ENCODE peak calls at places on chromosomes 6 and 20, in nine cellular contexts. One of them, this sample, is unnamed.

GRCh38 chr6:133241901-133242760 is 974 bp downstream of the EYA4 start:
- DNase-seq in stimulated activated CD4-positive, alpha-beta T cell treated with anti-CD3 and anti-CD28 coated beads, Interleukin-12 subunit alpha, Interleukin-12 subunit beta, amount 100 ng/mL, for 4 hours: no peak
- DNase-seq in AG10803: no peak
- DNase-seq in posterior cingulate gyrus: no peak
- DNase-seq in left ventricle myocardium inferior: peak
- DNase-seq in HTR-8/SVneo: no peak
- DNase-seq in Kasumi-1: no peak
- DNase-seq in naive thymus-derived CD8-positive, alpha-beta T cell: no peak
- DNase-seq in RCC 7860: no peak
- DNase-seq in this sample: peak

GRCh38 chr6:53366128-53366527 is 17.4 kb upstream of the ELOVL5 start:
- DNase-seq in stimulated activated CD4-positive, alpha-beta T cell treated with anti-CD3 and anti-CD28 coated beads, Interleukin-12 subunit alpha, Interleukin-12 subunit beta, amount 100 ng/mL, for 4 hours: no peak
- DNase-seq in AG10803: no peak
- DNase-seq in posterior cingulate gyrus: no peak
- DNase-seq in left ventricle myocardium inferior: no peak
- DNase-seq in HTR-8/SVneo: no peak
- DNase-seq in Kasumi-1: no peak
- DNase-seq in naive thymus-derived CD8-positive, alpha-beta T cell: no peak
- DNase-seq in RCC 7860: no peak
- DNase-seq in this sample: no peak

GRCh38 chr20:48574383-48574782 is 253.4 kb downstream of the PREX1 start:
- DNase-seq in stimulated activated CD4-positive, alpha-beta T cell treated with anti-CD3 and anti-CD28 coated beads, Interleukin-12 subunit alpha, Interleukin-12 subunit beta, amount 100 ng/mL, for 4 hours: no peak
- DNase-seq in AG10803: peak
- DNase-seq in posterior cingulate gyrus: no peak
- DNase-seq in left ventricle myocardium inferior: no peak
- DNase-seq in HTR-8/SVneo: no peak
- DNase-seq in Kasumi-1: no peak
- DNase-seq in naive thymus-derived CD8-positive, alpha-beta T cell: no peak
- DNase-seq in RCC 7860: no peak
- DNase-seq in this sample: no peak

GRCh38 chr20:47854687-47855212 is 69.5 kb upstream of the SULF2 start:
- DNase-seq in stimulated activated CD4-positive, alpha-beta T cell treated with anti-CD3 and anti-CD28 coated beads, Interleukin-12 subunit alpha, Interleukin-12 subunit beta, amount 100 ng/mL, for 4 hours: no peak
- DNase-seq in AG10803: peak
- DNase-seq in posterior cingulate gyrus: no peak
- DNase-seq in left ventricle myocardium inferior: no peak
- DNase-seq in HTR-8/SVneo: peak
- DNase-seq in Kasumi-1: no peak
- DNase-seq in naive thymus-derived CD8-positive, alpha-beta T cell: no peak
- DNase-seq in RCC 7860: peak
- DNase-seq in this sample: no peak

GRCh38 chr20:41078329-41078728 is 49.7 kb downstream of the TOP1 start:
- DNase-seq in stimulated activated CD4-positive, alpha-beta T cell treated with anti-CD3 and anti-CD28 coated beads, Interleukin-12 subunit alpha, Interleukin-12 subunit beta, amount 100 ng/mL, for 4 hours: no peak
- DNase-seq in AG10803: peak
- DNase-seq in posterior cingulate gyrus: no peak
- DNase-seq in left ventricle myocardium inferior: no peak
- DNase-seq in HTR-8/SVneo: peak
- DNase-seq in Kasumi-1: peak
- DNase-seq in naive thymus-derived CD8-positive, alpha-beta T cell: no peak
- DNase-seq in RCC 7860: peak
- DNase-seq in this sample: peak

GRCh38 chr6:37705239-37706051 is 7.8 kb upstream of the MDGA1 start:
- DNase-seq in stimulated activated CD4-positive, alpha-beta T cell treated with anti-CD3 and anti-CD28 coated beads, Interleukin-12 subunit alpha, Interleukin-12 subunit beta, amount 100 ng/mL, for 4 hours: peak
- DNase-seq in AG10803: peak
- DNase-seq in posterior cingulate gyrus: peak
- DNase-seq in left ventricle myocardium inferior: peak
- DNase-seq in HTR-8/SVneo: no peak
- DNase-seq in Kasumi-1: peak
- DNase-seq in naive thymus-derived CD8-positive, alpha-beta T cell: peak
- DNase-seq in RCC 7860: no peak
- DNase-seq in this sample: peak

GRCh38 chr6:157050537-157051280 is 272.6 kb downstream of the TMEM242 start:
- DNase-seq in stimulated activated CD4-positive, alpha-beta T cell treated with anti-CD3 and anti-CD28 coated beads, Interleukin-12 subunit alpha, Interleukin-12 subunit beta, amount 100 ng/mL, for 4 hours: no peak
- DNase-seq in AG10803: no peak
- DNase-seq in posterior cingulate gyrus: no peak
- DNase-seq in left ventricle myocardium inferior: no peak
- DNase-seq in HTR-8/SVneo: no peak
- DNase-seq in Kasumi-1: no peak
- DNase-seq in naive thymus-derived CD8-positive, alpha-beta T cell: no peak
- DNase-seq in RCC 7860: no peak
- DNase-seq in this sample: no peak

GRCh38 chr6:24492475-24492874 is 2.3 kb upstream of the ALDH5A1 start:
- DNase-seq in stimulated activated CD4-positive, alpha-beta T cell treated with anti-CD3 and anti-CD28 coated beads, Interleukin-12 subunit alpha, Interleukin-12 subunit beta, amount 100 ng/mL, for 4 hours: no peak
- DNase-seq in AG10803: peak
- DNase-seq in posterior cingulate gyrus: no peak
- DNase-seq in left ventricle myocardium inferior: no peak
- DNase-seq in HTR-8/SVneo: no peak
- DNase-seq in Kasumi-1: peak
- DNase-seq in naive thymus-derived CD8-positive, alpha-beta T cell: no peak
- DNase-seq in RCC 7860: no peak
- DNase-seq in this sample: peak

GRCh38 chr6:126955621-126956020 is 162.8 kb upstream of the RSPO3 start:
- DNase-seq in stimulated activated CD4-positive, alpha-beta T cell treated with anti-CD3 and anti-CD28 coated beads, Interleukin-12 subunit alpha, Interleukin-12 subunit beta, amount 100 ng/mL, for 4 hours: no peak
- DNase-seq in AG10803: no peak
- DNase-seq in posterior cingulate gyrus: no peak
- DNase-seq in left ventricle myocardium inferior: no peak
- DNase-seq in HTR-8/SVneo: no peak
- DNase-seq in Kasumi-1: no peak
- DNase-seq in naive thymus-derived CD8-positive, alpha-beta T cell: no peak
- DNase-seq in RCC 7860: no peak
- DNase-seq in this sample: no peak

GRCh38 chr6:159720708-159721107 is 6.6 kb upstream of the WTAP start:
- DNase-seq in stimulated activated CD4-positive, alpha-beta T cell treated with anti-CD3 and anti-CD28 coated beads, Interleukin-12 subunit alpha, Interleukin-12 subunit beta, amount 100 ng/mL, for 4 hours: no peak
- DNase-seq in AG10803: peak
- DNase-seq in posterior cingulate gyrus: no peak
- DNase-seq in left ventricle myocardium inferior: no peak
- DNase-seq in HTR-8/SVneo: no peak
- DNase-seq in Kasumi-1: peak
- DNase-seq in naive thymus-derived CD8-positive, alpha-beta T cell: peak
- DNase-seq in RCC 7860: no peak
- DNase-seq in this sample: no peak

GRCh38 chr20:35681953-35682352 is 17.2 kb downstream of the NFS1 start:
- DNase-seq in stimulated activated CD4-positive, alpha-beta T cell treated with anti-CD3 and anti-CD28 coated beads, Interleukin-12 subunit alpha, Interleukin-12 subunit beta, amount 100 ng/mL, for 4 hours: no peak
- DNase-seq in AG10803: no peak
- DNase-seq in posterior cingulate gyrus: no peak
- DNase-seq in left ventricle myocardium inferior: no peak
- DNase-seq in HTR-8/SVneo: no peak
- DNase-seq in Kasumi-1: no peak
- DNase-seq in naive thymus-derived CD8-positive, alpha-beta T cell: no peak
- DNase-seq in RCC 7860: no peak
- DNase-seq in this sample: no peak

GRCh38 chr6:43992783-43993505 is 134.3 kb downstream of the MRPL14 start:
- DNase-seq in stimulated activated CD4-positive, alpha-beta T cell treated with anti-CD3 and anti-CD28 coated beads, Interleukin-12 subunit alpha, Interleukin-12 subunit beta, amount 100 ng/mL, for 4 hours: no peak
- DNase-seq in AG10803: no peak
- DNase-seq in posterior cingulate gyrus: no peak
- DNase-seq in left ventricle myocardium inferior: peak
- DNase-seq in HTR-8/SVneo: no peak
- DNase-seq in Kasumi-1: no peak
- DNase-seq in naive thymus-derived CD8-positive, alpha-beta T cell: no peak
- DNase-seq in RCC 7860: peak
- DNase-seq in this sample: peak

GRCh38 chr6:17101422-17102257 is at the start of gene STMND1:
- DNase-seq in stimulated activated CD4-positive, alpha-beta T cell treated with anti-CD3 and anti-CD28 coated beads, Interleukin-12 subunit alpha, Interleukin-12 subunit beta, amount 100 ng/mL, for 4 hours: no peak
- DNase-seq in AG10803: peak
- DNase-seq in posterior cingulate gyrus: peak
- DNase-seq in left ventricle myocardium inferior: peak
- DNase-seq in HTR-8/SVneo: peak
- DNase-seq in Kasumi-1: no peak
- DNase-seq in naive thymus-derived CD8-positive, alpha-beta T cell: no peak
- DNase-seq in RCC 7860: no peak
- DNase-seq in this sample: peak

GRCh38 chr6:84213217-84213616 is 14.2 kb downstream of the CEP162 start:
- DNase-seq in stimulated activated CD4-positive, alpha-beta T cell treated with anti-CD3 and anti-CD28 coated beads, Interleukin-12 subunit alpha, Interleukin-12 subunit beta, amount 100 ng/mL, for 4 hours: no peak
- DNase-seq in AG10803: no peak
- DNase-seq in posterior cingulate gyrus: no peak
- DNase-seq in left ventricle myocardium inferior: no peak
- DNase-seq in HTR-8/SVneo: no peak
- DNase-seq in Kasumi-1: no peak
- DNase-seq in naive thymus-derived CD8-positive, alpha-beta T cell: no peak
- DNase-seq in RCC 7860: no peak
- DNase-seq in this sample: no peak

GRCh38 chr6:12009180-12009748 is 2.8 kb upstream of the HIVEP1 start:
- DNase-seq in stimulated activated CD4-positive, alpha-beta T cell treated with anti-CD3 and anti-CD28 coated beads, Interleukin-12 subunit alpha, Interleukin-12 subunit beta, amount 100 ng/mL, for 4 hours: no peak
- DNase-seq in AG10803: no peak
- DNase-seq in posterior cingulate gyrus: no peak
- DNase-seq in left ventricle myocardium inferior: no peak
- DNase-seq in HTR-8/SVneo: no peak
- DNase-seq in Kasumi-1: no peak
- DNase-seq in naive thymus-derived CD8-positive, alpha-beta T cell: no peak
- DNase-seq in RCC 7860: no peak
- DNase-seq in this sample: no peak

GRCh38 chr20:19709635-19710335 is 48.3 kb upstream of the RIN2 start:
- DNase-seq in stimulated activated CD4-positive, alpha-beta T cell treated with anti-CD3 and anti-CD28 coated beads, Interleukin-12 subunit alpha, Interleukin-12 subunit beta, amount 100 ng/mL, for 4 hours: no peak
- DNase-seq in AG10803: no peak
- DNase-seq in posterior cingulate gyrus: no peak
- DNase-seq in left ventricle myocardium inferior: no peak
- DNase-seq in HTR-8/SVneo: no peak
- DNase-seq in Kasumi-1: no peak
- DNase-seq in naive thymus-derived CD8-positive, alpha-beta T cell: no peak
- DNase-seq in RCC 7860: no peak
- DNase-seq in this sample: no peak

GRCh38 chr20:1087311-1087710 is 31.1 kb upstream of the PSMF1 start:
- DNase-seq in stimulated activated CD4-positive, alpha-beta T cell treated with anti-CD3 and anti-CD28 coated beads, Interleukin-12 subunit alpha, Interleukin-12 subunit beta, amount 100 ng/mL, for 4 hours: no peak
- DNase-seq in AG10803: no peak
- DNase-seq in posterior cingulate gyrus: no peak
- DNase-seq in left ventricle myocardium inferior: no peak
- DNase-seq in HTR-8/SVneo: no peak
- DNase-seq in Kasumi-1: no peak
- DNase-seq in naive thymus-derived CD8-positive, alpha-beta T cell: no peak
- DNase-seq in RCC 7860: no peak
- DNase-seq in this sample: peak

GRCh38 chr6:143739341-143739851 is 61.6 kb downstream of the PHACTR2 start:
- DNase-seq in stimulated activated CD4-positive, alpha-beta T cell treated with anti-CD3 and anti-CD28 coated beads, Interleukin-12 subunit alpha, Interleukin-12 subunit beta, amount 100 ng/mL, for 4 hours: no peak
- DNase-seq in AG10803: no peak
- DNase-seq in posterior cingulate gyrus: no peak
- DNase-seq in left ventricle myocardium inferior: no peak
- DNase-seq in HTR-8/SVneo: no peak
- DNase-seq in Kasumi-1: no peak
- DNase-seq in naive thymus-derived CD8-positive, alpha-beta T cell: no peak
- DNase-seq in RCC 7860: no peak
- DNase-seq in this sample: no peak

GRCh38 chr20:10982692-10983091 is 308.9 kb upstream of the JAG1 start:
- DNase-seq in stimulated activated CD4-positive, alpha-beta T cell treated with anti-CD3 and anti-CD28 coated beads, Interleukin-12 subunit alpha, Interleukin-12 subunit beta, amount 100 ng/mL, for 4 hours: no peak
- DNase-seq in AG10803: peak
- DNase-seq in posterior cingulate gyrus: no peak
- DNase-seq in left ventricle myocardium inferior: peak
- DNase-seq in HTR-8/SVneo: peak
- DNase-seq in Kasumi-1: no peak
- DNase-seq in naive thymus-derived CD8-positive, alpha-beta T cell: no peak
- DNase-seq in RCC 7860: peak
- DNase-seq in this sample: peak

GRCh38 chr20:62141397-62142251 is 1.6 kb downstream of the PSMA7 start:
- DNase-seq in stimulated activated CD4-positive, alpha-beta T cell treated with anti-CD3 and anti-CD28 coated beads, Interleukin-12 subunit alpha, Interleukin-12 subunit beta, amount 100 ng/mL, for 4 hours: no peak
- DNase-seq in AG10803: peak
- DNase-seq in posterior cingulate gyrus: no peak
- DNase-seq in left ventricle myocardium inferior: no peak
- DNase-seq in HTR-8/SVneo: no peak
- DNase-seq in Kasumi-1: peak
- DNase-seq in naive thymus-derived CD8-positive, alpha-beta T cell: peak
- DNase-seq in RCC 7860: no peak
- DNase-seq in this sample: no peak

GRCh38 chr20:35108921-35109320 is 16.3 kb upstream of the TRPC4AP start:
- DNase-seq in stimulated activated CD4-positive, alpha-beta T cell treated with anti-CD3 and anti-CD28 coated beads, Interleukin-12 subunit alpha, Interleukin-12 subunit beta, amount 100 ng/mL, for 4 hours: no peak
- DNase-seq in AG10803: no peak
- DNase-seq in posterior cingulate gyrus: no peak
- DNase-seq in left ventricle myocardium inferior: no peak
- DNase-seq in HTR-8/SVneo: no peak
- DNase-seq in Kasumi-1: no peak
- DNase-seq in naive thymus-derived CD8-positive, alpha-beta T cell: no peak
- DNase-seq in RCC 7860: no peak
- DNase-seq in this sample: no peak

GRCh38 chr20:61274326-61274725 is 22.3 kb downstream of the CDH4 start:
- DNase-seq in stimulated activated CD4-positive, alpha-beta T cell treated with anti-CD3 and anti-CD28 coated beads, Interleukin-12 subunit alpha, Interleukin-12 subunit beta, amount 100 ng/mL, for 4 hours: no peak
- DNase-seq in AG10803: no peak
- DNase-seq in posterior cingulate gyrus: no peak
- DNase-seq in left ventricle myocardium inferior: no peak
- DNase-seq in HTR-8/SVneo: no peak
- DNase-seq in Kasumi-1: no peak
- DNase-seq in naive thymus-derived CD8-positive, alpha-beta T cell: no peak
- DNase-seq in RCC 7860: no peak
- DNase-seq in this sample: no peak

GRCh38 chr6:140774080-140774505 is 1358.6 kb upstream of the GJE1 start:
- DNase-seq in stimulated activated CD4-positive, alpha-beta T cell treated with anti-CD3 and anti-CD28 coated beads, Interleukin-12 subunit alpha, Interleukin-12 subunit beta, amount 100 ng/mL, for 4 hours: no peak
- DNase-seq in AG10803: peak
- DNase-seq in posterior cingulate gyrus: no peak
- DNase-seq in left ventricle myocardium inferior: no peak
- DNase-seq in HTR-8/SVneo: peak
- DNase-seq in Kasumi-1: peak
- DNase-seq in naive thymus-derived CD8-positive, alpha-beta T cell: no peak
- DNase-seq in RCC 7860: peak
- DNase-seq in this sample: peak

GRCh38 chr20:24309596-24309995 is 159.8 kb upstream of the SYNDIG1 start:
- DNase-seq in stimulated activated CD4-positive, alpha-beta T cell treated with anti-CD3 and anti-CD28 coated beads, Interleukin-12 subunit alpha, Interleukin-12 subunit beta, amount 100 ng/mL, for 4 hours: no peak
- DNase-seq in AG10803: no peak
- DNase-seq in posterior cingulate gyrus: no peak
- DNase-seq in left ventricle myocardium inferior: no peak
- DNase-seq in HTR-8/SVneo: no peak
- DNase-seq in Kasumi-1: no peak
- DNase-seq in naive thymus-derived CD8-positive, alpha-beta T cell: no peak
- DNase-seq in RCC 7860: no peak
- DNase-seq in this sample: no peak

GRCh38 chr6:16511048-16511660 is 250.1 kb downstream of the ATXN1 start:
- DNase-seq in stimulated activated CD4-positive, alpha-beta T cell treated with anti-CD3 and anti-CD28 coated beads, Interleukin-12 subunit alpha, Interleukin-12 subunit beta, amount 100 ng/mL, for 4 hours: no peak
- DNase-seq in AG10803: peak
- DNase-seq in posterior cingulate gyrus: no peak
- DNase-seq in left ventricle myocardium inferior: no peak
- DNase-seq in HTR-8/SVneo: peak
- DNase-seq in Kasumi-1: peak
- DNase-seq in naive thymus-derived CD8-positive, alpha-beta T cell: no peak
- DNase-seq in RCC 7860: peak
- DNase-seq in this sample: peak

GRCh38 chr6:131061041-131061770 is 1.8 kb downstream of the EPB41L2 start:
- DNase-seq in stimulated activated CD4-positive, alpha-beta T cell treated with anti-CD3 and anti-CD28 coated beads, Interleukin-12 subunit alpha, Interleukin-12 subunit beta, amount 100 ng/mL, for 4 hours: no peak
- DNase-seq in AG10803: peak
- DNase-seq in posterior cingulate gyrus: no peak
- DNase-seq in left ventricle myocardium inferior: no peak
- DNase-seq in HTR-8/SVneo: no peak
- DNase-seq in Kasumi-1: peak
- DNase-seq in naive thymus-derived CD8-positive, alpha-beta T cell: no peak
- DNase-seq in RCC 7860: peak
- DNase-seq in this sample: no peak

GRCh38 chr6:134253681-134254080 is 64.2 kb downstream of the SGK1 start:
- DNase-seq in stimulated activated CD4-positive, alpha-beta T cell treated with anti-CD3 and anti-CD28 coated beads, Interleukin-12 subunit alpha, Interleukin-12 subunit beta, amount 100 ng/mL, for 4 hours: no peak
- DNase-seq in AG10803: peak
- DNase-seq in posterior cingulate gyrus: no peak
- DNase-seq in left ventricle myocardium inferior: no peak
- DNase-seq in HTR-8/SVneo: no peak
- DNase-seq in Kasumi-1: no peak
- DNase-seq in naive thymus-derived CD8-positive, alpha-beta T cell: no peak
- DNase-seq in RCC 7860: peak
- DNase-seq in this sample: no peak

GRCh38 chr6:38610050-38610619 is 29.6 kb downstream of the BTBD9 start:
- DNase-seq in stimulated activated CD4-positive, alpha-beta T cell treated with anti-CD3 and anti-CD28 coated beads, Interleukin-12 subunit alpha, Interleukin-12 subunit beta, amount 100 ng/mL, for 4 hours: no peak
- DNase-seq in AG10803: no peak
- DNase-seq in posterior cingulate gyrus: no peak
- DNase-seq in left ventricle myocardium inferior: no peak
- DNase-seq in HTR-8/SVneo: no peak
- DNase-seq in Kasumi-1: no peak
- DNase-seq in naive thymus-derived CD8-positive, alpha-beta T cell: no peak
- DNase-seq in RCC 7860: no peak
- DNase-seq in this sample: no peak

GRCh38 chr20:4795394-4795793 is 73.7 kb downstream of the PRND start:
- DNase-seq in stimulated activated CD4-positive, alpha-beta T cell treated with anti-CD3 and anti-CD28 coated beads, Interleukin-12 subunit alpha, Interleukin-12 subunit beta, amount 100 ng/mL, for 4 hours: no peak
- DNase-seq in AG10803: peak
- DNase-seq in posterior cingulate gyrus: no peak
- DNase-seq in left ventricle myocardium inferior: no peak
- DNase-seq in HTR-8/SVneo: peak
- DNase-seq in Kasumi-1: peak
- DNase-seq in naive thymus-derived CD8-positive, alpha-beta T cell: no peak
- DNase-seq in RCC 7860: peak
- DNase-seq in this sample: peak

GRCh38 chr6:135182120-135182992 is 1.2 kb downstream of the MYB start:
- DNase-seq in stimulated activated CD4-positive, alpha-beta T cell treated with anti-CD3 and anti-CD28 coated beads, Interleukin-12 subunit alpha, Interleukin-12 subunit beta, amount 100 ng/mL, for 4 hours: peak
- DNase-seq in AG10803: no peak
- DNase-seq in posterior cingulate gyrus: no peak
- DNase-seq in left ventricle myocardium inferior: no peak
- DNase-seq in HTR-8/SVneo: peak
- DNase-seq in Kasumi-1: no peak
- DNase-seq in naive thymus-derived CD8-positive, alpha-beta T cell: peak
- DNase-seq in RCC 7860: no peak
- DNase-seq in this sample: no peak

GRCh38 chr6:111776236-111777189 is 96.7 kb downstream of the FYN start:
- DNase-seq in stimulated activated CD4-positive, alpha-beta T cell treated with anti-CD3 and anti-CD28 coated beads, Interleukin-12 subunit alpha, Interleukin-12 subunit beta, amount 100 ng/mL, for 4 hours: no peak
- DNase-seq in AG10803: no peak
- DNase-seq in posterior cingulate gyrus: no peak
- DNase-seq in left ventricle myocardium inferior: no peak
- DNase-seq in HTR-8/SVneo: no peak
- DNase-seq in Kasumi-1: no peak
- DNase-seq in naive thymus-derived CD8-positive, alpha-beta T cell: no peak
- DNase-seq in RCC 7860: no peak
- DNase-seq in this sample: no peak